ENCODE peak calls at places on chromosomes 5 and 9, in six cellular contexts. One of them, this sample, is unnamed. For H3K4me1, the result is how much of the 10 kb centered on the place peaks cover.

GRCh38 chr5:167899490-167899889 is 392.0 kb upstream of the WWC1 start:
- DNase-seq in spleen: no peak
- DNase-seq in CD8-positive, alpha-beta T cell: no peak
- DNase-seq in cardiac muscle cell: peak
- DNase-seq in thoracic aorta: no peak
- DNase-seq in HCT116: no peak
- DNase-seq in this sample: no peak

GRCh38 chr5:78647411-78647818 is 1.2 kb downstream of the LHFPL2 start:
- DNase-seq in spleen: no peak
- DNase-seq in CD8-positive, alpha-beta T cell: no peak
- DNase-seq in cardiac muscle cell: peak
- DNase-seq in thoracic aorta: no peak
- DNase-seq in HCT116: no peak
- DNase-seq in this sample: no peak

GRCh38 chr9:129489838-129490582 is 130.9 kb downstream of the C9orf50 start:
- DNase-seq in spleen: peak
- DNase-seq in CD8-positive, alpha-beta T cell: peak
- DNase-seq in cardiac muscle cell: peak
- DNase-seq in thoracic aorta: no peak
- DNase-seq in HCT116: no peak
- DNase-seq in this sample: peak

GRCh38 chr9:38682713-38683112 is 37.2 kb downstream of the FAM240B start:
- DNase-seq in spleen: no peak
- DNase-seq in CD8-positive, alpha-beta T cell: no peak
- DNase-seq in cardiac muscle cell: peak
- DNase-seq in thoracic aorta: no peak
- DNase-seq in HCT116: peak
- DNase-seq in this sample: no peak

GRCh38 chr9:137295313-137296213 is 6.5 kb downstream of the NRARP start:
- DNase-seq in spleen: peak
- DNase-seq in CD8-positive, alpha-beta T cell: peak
- DNase-seq in cardiac muscle cell: peak
- DNase-seq in thoracic aorta: no peak
- DNase-seq in HCT116: no peak
- DNase-seq in this sample: no peak

GRCh38 chr5:178111925-178112324 is 1.4 kb upstream of the N4BP3 start:
- DNase-seq in spleen: no peak
- DNase-seq in CD8-positive, alpha-beta T cell: no peak
- DNase-seq in cardiac muscle cell: peak
- DNase-seq in thoracic aorta: no peak
- DNase-seq in HCT116: no peak
- DNase-seq in this sample: no peak

GRCh38 chr9:35533398-35533797 is 43.5 kb downstream of the RUSC2 start:
- DNase-seq in spleen: no peak
- DNase-seq in CD8-positive, alpha-beta T cell: no peak
- DNase-seq in cardiac muscle cell: peak
- DNase-seq in thoracic aorta: no peak
- DNase-seq in HCT116: no peak
- DNase-seq in this sample: no peak

GRCh38 chr9:136091582-136092352 is 3.3 kb downstream of the NACC2 start:
- DNase-seq in spleen: no peak
- DNase-seq in CD8-positive, alpha-beta T cell: no peak
- DNase-seq in cardiac muscle cell: no peak
- DNase-seq in thoracic aorta: no peak
- DNase-seq in HCT116: no peak
- DNase-seq in this sample: peak

GRCh38 chr5:175328176-175328575 is 115.8 kb downstream of the DRD1 start:
- DNase-seq in spleen: no peak
- DNase-seq in CD8-positive, alpha-beta T cell: no peak
- DNase-seq in cardiac muscle cell: no peak
- DNase-seq in thoracic aorta: no peak
- DNase-seq in HCT116: no peak
- DNase-seq in this sample: no peak

GRCh38 chr5:173882632-173883031 is 5.5 kb upstream of the CPEB4 start:
- DNase-seq in spleen: no peak
- DNase-seq in CD8-positive, alpha-beta T cell: no peak
- DNase-seq in cardiac muscle cell: no peak
- DNase-seq in thoracic aorta: no peak
- DNase-seq in HCT116: peak
- DNase-seq in this sample: no peak

GRCh38 chr9:136191549-136192286 is 13.2 kb downstream of the LHX3 start:
- DNase-seq in spleen: no peak
- DNase-seq in CD8-positive, alpha-beta T cell: no peak
- DNase-seq in cardiac muscle cell: no peak
- DNase-seq in thoracic aorta: no peak
- DNase-seq in HCT116: no peak
- DNase-seq in this sample: no peak

GRCh38 chr5:80975065-80975464 is 14.9 kb downstream of the RASGRF2 start:
- DNase-seq in spleen: no peak
- DNase-seq in CD8-positive, alpha-beta T cell: no peak
- DNase-seq in cardiac muscle cell: no peak
- DNase-seq in thoracic aorta: no peak
- DNase-seq in HCT116: no peak
- DNase-seq in this sample: no peak

GRCh38 chr9:35690447-35691324 is 961 bp upstream of the TPM2 start:
- DNase-seq in spleen: peak
- DNase-seq in CD8-positive, alpha-beta T cell: peak
- DNase-seq in cardiac muscle cell: peak
- DNase-seq in thoracic aorta: peak
- DNase-seq in HCT116: no peak
- DNase-seq in this sample: peak

GRCh38 chr9:136225748-136226679 is 19.6 kb downstream of the QSOX2 start:
- DNase-seq in spleen: peak
- DNase-seq in CD8-positive, alpha-beta T cell: peak
- DNase-seq in cardiac muscle cell: peak
- DNase-seq in thoracic aorta: no peak
- DNase-seq in HCT116: peak
- DNase-seq in this sample: peak

GRCh38 chr9:38478211-38478610 is 54.0 kb upstream of the IGFBPL1 start:
- DNase-seq in spleen: no peak
- DNase-seq in CD8-positive, alpha-beta T cell: no peak
- DNase-seq in cardiac muscle cell: no peak
- DNase-seq in thoracic aorta: no peak
- DNase-seq in HCT116: no peak
- DNase-seq in this sample: no peak

GRCh38 chr5:71740015-71740753 is 21.1 kb downstream of the CARTPT start:
- DNase-seq in spleen: no peak
- DNase-seq in CD8-positive, alpha-beta T cell: no peak
- DNase-seq in cardiac muscle cell: no peak
- DNase-seq in thoracic aorta: no peak
- DNase-seq in HCT116: no peak
- DNase-seq in this sample: no peak

GRCh38 chr9:118522093-118523028 is 818.2 kb downstream of the TLR4 start:
- DNase-seq in spleen: no peak
- DNase-seq in CD8-positive, alpha-beta T cell: no peak
- DNase-seq in cardiac muscle cell: peak
- DNase-seq in thoracic aorta: no peak
- DNase-seq in HCT116: no peak
- DNase-seq in this sample: no peak

GRCh38 chr9:15735083-15735974 is 182.5 kb downstream of the CCDC171 start:
- DNase-seq in spleen: no peak
- DNase-seq in CD8-positive, alpha-beta T cell: no peak
- DNase-seq in cardiac muscle cell: peak
- DNase-seq in thoracic aorta: no peak
- DNase-seq in HCT116: no peak
- DNase-seq in this sample: no peak

GRCh38 chr5:58786035-58786434 is 203.2 kb downstream of the RAB3C start:
- DNase-seq in spleen: no peak
- DNase-seq in CD8-positive, alpha-beta T cell: no peak
- DNase-seq in cardiac muscle cell: no peak
- DNase-seq in thoracic aorta: no peak
- DNase-seq in HCT116: no peak
- DNase-seq in this sample: no peak

GRCh38 chr9:97374811-97375210 is 37.1 kb upstream of the TDRD7 start:
- DNase-seq in spleen: no peak
- DNase-seq in CD8-positive, alpha-beta T cell: no peak
- DNase-seq in cardiac muscle cell: no peak
- DNase-seq in thoracic aorta: no peak
- DNase-seq in HCT116: no peak
- DNase-seq in this sample: no peak
- H3K4me1 ChIP-seq in spleen: under half
- H3K4me1 ChIP-seq in CD8-positive, alpha-beta T cell: under half
- H3K4me1 ChIP-seq in cardiac muscle cell: under half
- H3K4me1 ChIP-seq in thoracic aorta: under half
- H3K4me1 ChIP-seq in HCT116: under half
- H3K4me1 ChIP-seq in this sample: under half

GRCh38 chr9:23820731-23821399 is 5.2 kb downstream of the ELAVL2 start:
- DNase-seq in spleen: no peak
- DNase-seq in CD8-positive, alpha-beta T cell: no peak
- DNase-seq in cardiac muscle cell: no peak
- DNase-seq in thoracic aorta: no peak
- DNase-seq in HCT116: no peak
- DNase-seq in this sample: no peak
- H3K4me3 ChIP-seq in spleen: peak
- H3K4me3 ChIP-seq in CD8-positive, alpha-beta T cell: no peak
- H3K4me3 ChIP-seq in cardiac muscle cell: peak
- H3K4me3 ChIP-seq in thoracic aorta: peak
- H3K4me3 ChIP-seq in HCT116: no peak
- H3K4me3 ChIP-seq in this sample: no peak

GRCh38 chr5:52443187-52443586 is 344.5 kb upstream of the ITGA1 start:
- DNase-seq in spleen: no peak
- DNase-seq in CD8-positive, alpha-beta T cell: no peak
- DNase-seq in cardiac muscle cell: no peak
- DNase-seq in thoracic aorta: no peak
- DNase-seq in HCT116: no peak
- DNase-seq in this sample: no peak
- H3K4me1 ChIP-seq in spleen: under half
- H3K4me1 ChIP-seq in CD8-positive, alpha-beta T cell: under half
- H3K4me1 ChIP-seq in cardiac muscle cell: under half
- H3K4me1 ChIP-seq in thoracic aorta: under half
- H3K4me1 ChIP-seq in HCT116: under half
- H3K4me1 ChIP-seq in this sample: under half

GRCh38 chr9:23663536-23663935 is 162.5 kb downstream of the ELAVL2 start:
- DNase-seq in spleen: no peak
- DNase-seq in CD8-positive, alpha-beta T cell: no peak
- DNase-seq in cardiac muscle cell: no peak
- DNase-seq in thoracic aorta: no peak
- DNase-seq in HCT116: no peak
- DNase-seq in this sample: no peak
- H3K4me3 ChIP-seq in spleen: no peak
- H3K4me3 ChIP-seq in CD8-positive, alpha-beta T cell: no peak
- H3K4me3 ChIP-seq in cardiac muscle cell: no peak
- H3K4me3 ChIP-seq in thoracic aorta: no peak
- H3K4me3 ChIP-seq in HCT116: no peak
- H3K4me3 ChIP-seq in this sample: no peak

GRCh38 chr9:86515221-86515620 is 161.0 kb upstream of the TUT7 start:
- DNase-seq in spleen: no peak
- DNase-seq in CD8-positive, alpha-beta T cell: no peak
- DNase-seq in cardiac muscle cell: no peak
- DNase-seq in thoracic aorta: no peak
- DNase-seq in HCT116: no peak
- DNase-seq in this sample: no peak
- H3K4me1 ChIP-seq in spleen: under half
- H3K4me1 ChIP-seq in CD8-positive, alpha-beta T cell: under half
- H3K4me1 ChIP-seq in cardiac muscle cell: under half
- H3K4me1 ChIP-seq in thoracic aorta: under half
- H3K4me1 ChIP-seq in HCT116: under half
- H3K4me1 ChIP-seq in this sample: under half

GRCh38 chr5:40877371-40877988 is 31.8 kb upstream of the C7 start:
- DNase-seq in spleen: no peak
- DNase-seq in CD8-positive, alpha-beta T cell: no peak
- DNase-seq in cardiac muscle cell: no peak
- DNase-seq in thoracic aorta: no peak
- DNase-seq in HCT116: peak
- DNase-seq in this sample: no peak

GRCh38 chr5:40882291-40882690 is 27.0 kb upstream of the C7 start:
- DNase-seq in spleen: no peak
- DNase-seq in CD8-positive, alpha-beta T cell: no peak
- DNase-seq in cardiac muscle cell: no peak
- DNase-seq in thoracic aorta: no peak
- DNase-seq in HCT116: no peak
- DNase-seq in this sample: no peak

GRCh38 chr5:40873481-40873880 is 32.3 kb downstream of the CARD6 start:
- DNase-seq in spleen: no peak
- DNase-seq in CD8-positive, alpha-beta T cell: no peak
- DNase-seq in cardiac muscle cell: no peak
- DNase-seq in thoracic aorta: no peak
- DNase-seq in HCT116: no peak
- DNase-seq in this sample: no peak

GRCh38 chr5:40875958-40876357 is 33.3 kb upstream of the C7 start:
- DNase-seq in spleen: no peak
- DNase-seq in CD8-positive, alpha-beta T cell: no peak
- DNase-seq in cardiac muscle cell: no peak
- DNase-seq in thoracic aorta: no peak
- DNase-seq in HCT116: no peak
- DNase-seq in this sample: no peak

GRCh38 chr5:40879163-40879942 is 29.9 kb upstream of the C7 start:
- DNase-seq in spleen: no peak
- DNase-seq in CD8-positive, alpha-beta T cell: no peak
- DNase-seq in cardiac muscle cell: peak
- DNase-seq in thoracic aorta: no peak
- DNase-seq in HCT116: peak
- DNase-seq in this sample: peak
- H3K4me3 ChIP-seq in spleen: no peak
- H3K4me3 ChIP-seq in CD8-positive, alpha-beta T cell: no peak
- H3K4me3 ChIP-seq in cardiac muscle cell: no peak
- H3K4me3 ChIP-seq in thoracic aorta: no peak
- H3K4me3 ChIP-seq in HCT116: no peak
- H3K4me3 ChIP-seq in this sample: no peak

GRCh38 chr9:20714442-20715415 is 30.7 kb downstream of the FOCAD start:
- DNase-seq in spleen: no peak
- DNase-seq in CD8-positive, alpha-beta T cell: no peak
- DNase-seq in cardiac muscle cell: no peak
- DNase-seq in thoracic aorta: no peak
- DNase-seq in HCT116: no peak
- DNase-seq in this sample: no peak
- H3K4me1 ChIP-seq in spleen: under half
- H3K4me1 ChIP-seq in CD8-positive, alpha-beta T cell: under half
- H3K4me1 ChIP-seq in cardiac muscle cell: under half
- H3K4me1 ChIP-seq in thoracic aorta: under half
- H3K4me1 ChIP-seq in HCT116: under half
- H3K4me1 ChIP-seq in this sample: under half

GRCh38 chr9:76868897-76869296 is 37.0 kb downstream of the PRUNE2 start:
- DNase-seq in spleen: no peak
- DNase-seq in CD8-positive, alpha-beta T cell: no peak
- DNase-seq in cardiac muscle cell: no peak
- DNase-seq in thoracic aorta: no peak
- DNase-seq in HCT116: no peak
- DNase-seq in this sample: no peak
- H3K4me3 ChIP-seq in spleen: no peak
- H3K4me3 ChIP-seq in CD8-positive, alpha-beta T cell: no peak
- H3K4me3 ChIP-seq in cardiac muscle cell: no peak
- H3K4me3 ChIP-seq in thoracic aorta: peak
- H3K4me3 ChIP-seq in HCT116: no peak
- H3K4me3 ChIP-seq in this sample: no peak